ENCODE peak calls at places on chromosomes 1 and 21, in ten cellular contexts. V, I, T, J, F, K, M, O, Q and R are unnamed samples.

GRCh38 chr1:112298558-112298957 is 97.5 kb upstream of the CTTNBP2NL start:
- DNase-seq in V (peak; percentile 23), I (peak; percentile 36), T (peak; percentile 2), J (peak; percentile 48), F (no peak), K (peak; percentile 55), M (peak; percentile 14), O (peak; percentile 70), Q (no peak), R (no peak)

GRCh38 chr1:64996541-64997257 is 30.4 kb upstream of the JAK1 start:
- DNase-seq in V (no peak), I (no peak), T (no peak), J (no peak), F (no peak), K (no peak), M (no peak), O (no peak), Q (no peak), R (no peak)

GRCh38 chr1:5554111-5554510 is 438.1 kb downstream of the NPHP4 start:
- DNase-seq in V (no peak), I (no peak), T (no peak), J (no peak), F (no peak), K (no peak), M (no peak), O (no peak), Q (no peak), R (no peak)

GRCh38 chr1:22749919-22750670 is 39.5 kb downstream of the EPHB2 start:
- DNase-seq in V (peak; percentile 96), I (peak; percentile 72), T (no peak), J (peak; percentile 45), F (peak; percentile 94), K (peak; percentile 50), M (no peak), O (no peak), Q (no peak), R (no peak)

GRCh38 chr1:205568469-205569361 is 63.1 kb downstream of the ELK4 start:
- DNase-seq in V (peak; percentile 6), I (no peak), T (no peak), J (no peak), F (no peak), K (no peak), M (no peak), O (peak; percentile 69), Q (no peak), R (no peak)

GRCh38 chr1:204920511-204920910 is 49.8 kb downstream of the NFASC start:
- DNase-seq in V (peak; percentile 10), I (no peak), T (no peak), J (peak; percentile 25), F (no peak), K (no peak), M (no peak), O (no peak), Q (no peak), R (no peak)

GRCh38 chr1:106435269-106435668 is 621.2 kb upstream of the PRMT6 start:
- DNase-seq in V (no peak), I (no peak), T (no peak), J (no peak), F (no peak), K (peak; percentile 16), M (no peak), O (no peak), Q (no peak), R (no peak)

GRCh38 chr1:17617787-17618557 is 78.5 kb downstream of the ARHGEF10L start:
- DNase-seq in V (peak; percentile 64), I (peak; percentile 52), T (no peak), J (no peak), F (peak; percentile 36), K (no peak), M (no peak), O (peak; percentile 76), Q (no peak), R (no peak)

GRCh38 chr1:115980998-115981993 is 5.0 kb downstream of the SLC22A15 start:
- DNase-seq in V (peak; percentile 28), I (peak; percentile 32), T (no peak), J (peak; percentile 46), F (peak; percentile 9), K (peak; percentile 89), M (no peak), O (no peak), Q (no peak), R (no peak)

GRCh38 chr21:38505654-38506523 is 7.6 kb upstream of the ERG start:
- DNase-seq in V (peak; percentile 70), I (peak; percentile 51), T (no peak), J (peak; percentile 34), F (peak; percentile 62), K (peak; percentile 75), M (no peak), O (no peak), Q (no peak), R (no peak)

GRCh38 chr1:2306151-2306978 is 78.2 kb downstream of the SKI start:
- DNase-seq in V (no peak), I (no peak), T (no peak), J (no peak), F (no peak), K (no peak), M (no peak), O (no peak), Q (no peak), R (no peak)

GRCh38 chr1:10559386-10559785 is 84.6 kb downstream of the PEX14 start:
- DNase-seq in V (no peak), I (no peak), T (no peak), J (no peak), F (no peak), K (no peak), M (no peak), O (no peak), Q (no peak), R (no peak)

GRCh38 chr1:10564063-10564462 is 89.3 kb downstream of the PEX14 start:
- DNase-seq in V (no peak), I (no peak), T (no peak), J (no peak), F (no peak), K (no peak), M (no peak), O (no peak), Q (no peak), R (no peak)

GRCh38 chr1:10557714-10558113 is 83.0 kb downstream of the PEX14 start:
- DNase-seq in V (no peak), I (no peak), T (no peak), J (no peak), F (no peak), K (no peak), M (no peak), O (no peak), Q (no peak), R (no peak)

GRCh38 chr1:10561497-10561896 is 86.7 kb downstream of the PEX14 start:
- DNase-seq in V (peak; percentile 65), I (no peak), T (no peak), J (no peak), F (peak; percentile 67), K (peak; percentile 20), M (no peak), O (no peak), Q (no peak), R (no peak)

GRCh38 chr1:10561955-10562354 is 87.2 kb downstream of the PEX14 start:
- DNase-seq in V (no peak), I (no peak), T (no peak), J (peak; percentile 14), F (no peak), K (peak; percentile 35), M (no peak), O (no peak), Q (no peak), R (no peak)
- TF ChIP-seq CTCF in V (no peak), I (no peak), T (no peak), J (no peak), F (no peak), K (peak; percentile 26), M (no peak), O (no peak), Q (peak; percentile 29), R (no peak)

GRCh38 chr21:45357436-45358260 is 47.3 kb upstream of the COL18A1 start:
- DNase-seq in V (no peak), I (peak; percentile 34), T (no peak), J (peak; percentile 65), F (no peak), K (no peak), M (no peak), O (no peak), Q (no peak), R (no peak)

GRCh38 chr21:45356653-45357435 is 48.1 kb upstream of the COL18A1 start:
- DNase-seq in V (no peak), I (no peak), T (no peak), J (peak; percentile 87), F (no peak), K (no peak), M (no peak), O (no peak), Q (no peak), R (no peak)

GRCh38 chr21:45354970-45355369 is 50.0 kb upstream of the COL18A1 start:
- DNase-seq in V (no peak), I (no peak), T (no peak), J (no peak), F (no peak), K (no peak), M (no peak), O (no peak), Q (no peak), R (no peak)

GRCh38 chr21:45355573-45355972 is 49.4 kb upstream of the COL18A1 start:
- DNase-seq in V (no peak), I (no peak), T (no peak), J (no peak), F (no peak), K (no peak), M (no peak), O (no peak), Q (no peak), R (no peak)

GRCh38 chr21:45356251-45356650 is 48.7 kb upstream of the COL18A1 start:
- DNase-seq in V (no peak), I (no peak), T (no peak), J (no peak), F (no peak), K (no peak), M (no peak), O (no peak), Q (no peak), R (no peak)
- TF ChIP-seq CTCF in V (no peak), I (no peak), T (peak; percentile 18), J (peak; percentile 24), F (no peak), K (peak; percentile 30), M (peak; percentile 39), O (no peak), Q (no peak), R (no peak)

GRCh38 chr1:178284059-178284458 is 190.2 kb downstream of the RASAL2 start:
- DNase-seq in V (no peak), I (no peak), T (no peak), J (no peak), F (no peak), K (peak; percentile 73), M (no peak), O (no peak), Q (no peak), R (no peak)
- TF ChIP-seq CTCF in V (no peak), I (no peak), T (no peak), J (no peak), F (no peak), K (no peak), M (no peak), O (no peak), Q (no peak), R (no peak)

GRCh38 chr1:225990705-225991464 is 8.3 kb downstream of the SDE2 start:
- DNase-seq in V (no peak), I (no peak), T (no peak), J (no peak), F (no peak), K (no peak), M (no peak), O (no peak), Q (no peak), R (no peak)

GRCh38 chr1:225981714-225982113 is 17.4 kb downstream of the SDE2 start:
- DNase-seq in V (no peak), I (no peak), T (no peak), J (no peak), F (no peak), K (no peak), M (no peak), O (no peak), Q (no peak), R (no peak)

GRCh38 chr1:225987491-225988316 is 11.4 kb downstream of the SDE2 start:
- DNase-seq in V (peak; percentile 44), I (no peak), T (no peak), J (no peak), F (peak; percentile 14), K (peak; percentile 68), M (no peak), O (no peak), Q (no peak), R (no peak)
- TF ChIP-seq CTCF in V (peak; percentile 22), I (peak; percentile 63), T (peak; percentile 54), J (peak; percentile 79), F (peak; percentile 79), K (peak; percentile 57), M (peak; percentile 75), O (peak; percentile 78), Q (peak; percentile 61), R (peak; percentile 89)